ENCODE peak calls at places on chromosomes 2 and 18, in seven cellular contexts. N is adrenal gland, H is kidney, A is K562, U is fibroblast of lung, J is left lung, W is brain microvascular endothelial cell. I is an unnamed sample. For H3K36me3, the result is how much of the 10 kb centered on the place peaks cover.

GRCh38 chr2:21303876-21304275 is 180.1 kb downstream of the TDRD15 start:
- DNase-seq in W (no peak), A (no peak), J (no peak), H (no peak), N (no peak), U (no peak), I (no peak)

GRCh38 chr18:61749031-61749430 is 143.8 kb downstream of the RNF152 start:
- DNase-seq in W (no peak), H (no peak), A (no peak), J (no peak), U (no peak), N (no peak), I (no peak)

GRCh38 chr2:120641366-120641771 is 94.3 kb upstream of the GLI2 start:
- DNase-seq in H (no peak), A (no peak), U (peak), N (peak), J (no peak), W (peak), I (no peak)

GRCh38 chr2:217662984-217663602 is 339.7 kb downstream of the TNS1 start:
- DNase-seq in U (no peak), A (no peak), J (no peak), W (no peak), N (no peak), H (no peak), I (no peak)

GRCh38 chr2:129930451-129930850 is 49.0 kb upstream of the RAB6C start:
- DNase-seq in W (no peak), H (no peak), J (no peak), N (no peak), A (no peak), U (no peak), I (no peak)

GRCh38 chr18:70490008-70490933 is 201.4 kb downstream of the SOCS6 start:
- DNase-seq in J (no peak), H (no peak), W (peak), U (peak), A (peak), N (no peak), I (peak)

GRCh38 chr2:47651296-47651695 is 131.6 kb upstream of the MSH6 start:
- DNase-seq in J (no peak), H (no peak), U (no peak), W (no peak), N (no peak), A (no peak), I (no peak)

GRCh38 chr2:48312126-48312525 is 217.8 kb upstream of the STON1 start:
- DNase-seq in W (no peak), H (no peak), J (no peak), N (no peak), A (no peak), U (no peak), I (no peak)

GRCh38 chr18:63303562-63303961 is 16.0 kb downstream of the BCL2 start:
- DNase-seq in A (no peak), N (no peak), H (no peak), U (no peak), W (no peak), J (no peak), I (no peak)

DNA sequence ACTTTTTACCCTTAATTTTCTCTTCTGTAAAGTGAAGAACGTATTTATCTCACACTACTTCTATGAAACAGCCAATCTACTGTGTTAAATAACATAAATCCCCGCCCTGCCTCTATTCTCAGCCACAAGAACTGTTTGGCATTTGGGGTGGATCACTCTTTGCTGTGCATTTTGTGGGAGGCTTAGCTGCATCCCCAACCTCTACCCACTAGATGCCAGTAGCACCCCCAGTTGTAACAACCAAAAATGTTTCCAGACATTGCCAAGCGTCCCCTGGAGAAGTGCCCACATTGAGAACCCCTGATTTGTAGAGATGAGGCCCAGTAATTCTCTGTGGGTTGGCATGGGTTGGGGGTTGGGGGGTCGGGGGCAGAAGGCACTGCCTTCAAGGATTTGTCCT is 94.7 kb upstream of the BOD1L2 start:
- DNase-seq in U (no peak), N (no peak), H (no peak), W (no peak), J (no peak), A (no peak), I (no peak)
- TF ChIP-seq CTCF in U (no peak), N (no peak), H (no peak), W (no peak), J (no peak), A (no peak), I (peak)

DNA sequence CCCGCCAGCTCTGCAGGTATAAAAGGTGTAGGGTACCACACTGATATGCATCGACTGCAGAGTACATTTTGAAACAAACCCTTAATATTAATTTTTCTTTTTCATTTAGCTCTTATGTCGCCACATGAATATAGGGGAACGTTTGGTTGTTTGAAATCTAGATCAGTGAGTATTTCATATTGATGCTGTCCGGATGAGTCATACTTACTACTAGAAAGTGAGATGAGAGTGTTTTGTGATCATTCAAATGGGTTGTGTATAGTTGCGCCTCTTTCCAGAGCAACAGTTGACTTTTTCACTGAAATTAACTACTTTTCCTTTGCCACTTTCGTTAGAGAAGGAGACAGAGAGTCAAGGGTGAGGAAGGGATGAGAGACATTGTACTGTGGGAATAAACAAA is 24.6 kb downstream of the NPAS2 start:
- DNase-seq in H (no peak), J (no peak), W (no peak), A (no peak), N (no peak), U (peak), I (no peak)
- H3K36me3 ChIP-seq in H (under half), J (under half), W (under half), A (under half), N (under half), U (under half), I (under half)

GRCh38 chr2:53567073-53567472 is 200.5 kb upstream of the CHAC2 start:
- DNase-seq in U (no peak), A (no peak), H (no peak), N (no peak), J (no peak), W (no peak), I (no peak)

GRCh38 chr2:53572696-53573095 is 194.9 kb upstream of the CHAC2 start:
- DNase-seq in N (no peak), J (no peak), W (no peak), U (no peak), A (no peak), H (no peak), I (no peak)

GRCh38 chr2:53568463-53568862 is 199.1 kb upstream of the CHAC2 start:
- DNase-seq in J (no peak), W (no peak), N (no peak), U (peak), A (no peak), H (no peak), I (no peak)

GRCh38 chr2:53575606-53576360 is 191.8 kb upstream of the CHAC2 start:
- DNase-seq in A (no peak), W (peak), U (no peak), H (no peak), J (no peak), N (no peak), I (peak)

GRCh38 chr2:53569957-53570727 is 197.5 kb upstream of the CHAC2 start:
- DNase-seq in J (no peak), N (no peak), A (no peak), W (no peak), U (no peak), H (no peak), I (peak)
- TF ChIP-seq CTCF in J (no peak), N (no peak), A (no peak), W (no peak), U (no peak), H (no peak), I (peak)

GRCh38 chr2:132585982-132586608 is 83.9 kb downstream of the LYPD1 start:
- DNase-seq in W (no peak), J (no peak), U (no peak), H (no peak), A (no peak), N (no peak), I (no peak)

GRCh38 chr2:132583666-132584360 is 86.2 kb downstream of the LYPD1 start:
- DNase-seq in H (no peak), A (no peak), U (no peak), W (no peak), N (no peak), J (no peak), I (no peak)

GRCh38 chr2:132584976-132585817 is 84.8 kb downstream of the LYPD1 start:
- DNase-seq in W (no peak), H (no peak), U (no peak), J (peak), A (no peak), N (no peak), I (no peak)

GRCh38 chr2:132581917-132582316 is 88.1 kb downstream of the LYPD1 start:
- DNase-seq in W (no peak), H (no peak), J (peak), A (no peak), N (no peak), U (no peak), I (peak)

GRCh38 chr2:132582360-132582759 is 87.6 kb downstream of the LYPD1 start:
- DNase-seq in A (no peak), U (peak), J (no peak), H (no peak), N (no peak), W (no peak), I (no peak)
- H3K36me3 ChIP-seq in A (under half), U (under half), J (under half), H (under half), N (under half), W (under half), I (under half)

DNA sequence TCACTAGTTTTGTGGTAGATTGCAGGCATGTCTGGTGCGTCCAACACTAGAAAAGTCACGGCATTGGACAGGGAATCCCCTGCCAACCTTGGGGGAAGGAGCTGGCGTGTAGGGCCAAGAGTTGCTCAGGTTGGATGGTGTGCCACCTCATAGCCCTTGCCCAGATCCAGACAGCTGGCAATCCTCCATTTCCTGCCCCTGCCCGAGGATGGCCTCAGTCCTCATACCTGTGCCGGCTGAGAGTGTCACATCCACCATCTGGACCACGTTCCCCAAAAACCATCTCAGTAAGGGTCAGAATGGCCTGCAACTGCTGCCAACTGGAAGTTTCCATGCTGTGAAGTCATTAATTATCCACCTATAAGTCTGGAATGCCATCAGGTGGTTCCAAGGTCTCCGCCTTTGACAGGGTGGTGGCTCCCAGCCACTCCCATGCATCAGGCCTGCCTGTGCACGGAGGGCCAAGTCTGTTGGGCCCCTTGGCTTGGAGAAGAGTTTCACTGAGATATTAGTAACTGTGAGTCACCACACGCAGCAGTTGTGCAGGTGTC is 55.0 kb downstream of the IMPA2 start:
- DNase-seq in U (no peak), W (no peak), J (no peak), N (peak), H (no peak), A (no peak), I (no peak)
- TF ChIP-seq CTCF in U (no peak), W (no peak), J (no peak), N (no peak), H (no peak), A (no peak), I (no peak)

DNA sequence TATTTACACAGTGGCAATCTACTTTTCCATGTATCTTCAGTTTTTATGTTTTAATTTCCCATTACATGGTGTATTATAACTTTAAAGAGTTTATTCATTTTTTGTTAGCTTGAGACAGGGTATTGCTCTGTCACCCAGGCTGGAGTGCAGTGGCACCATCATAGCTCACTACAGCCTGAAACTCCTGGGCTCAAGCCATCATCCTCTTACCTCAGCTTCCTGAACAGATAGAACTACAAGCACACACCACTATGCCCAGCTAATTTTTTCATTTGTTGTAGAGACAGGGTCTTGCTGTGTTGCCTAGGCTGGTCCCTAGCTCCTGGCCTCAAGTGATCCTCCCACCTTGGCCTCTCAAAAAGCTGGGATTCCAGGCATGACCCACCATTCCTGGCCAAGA is 66.8 kb downstream of the COA5 start:
- DNase-seq in W (no peak), U (no peak), N (no peak), H (no peak), A (no peak), J (no peak), I (no peak)
- H3K36me3 ChIP-seq in W (under half), U (under half), N (under half), H (under half), A (under half), J (half or more), I (under half)

I was measured in WERI-Rb-1.